ENCODE peak calls at places on chromosomes 7 and 10, in six cellular contexts. Z is hepatic stellate cell; H is HFFc6; P is CD8-positive, alpha-beta memory T cell; U is endothelial cell of umbilical vein; O is AG10803. D is an unnamed sample.

GRCh38 chr7:6536262-6536770 is 14.9 kb downstream of the GRID2IP start:
- DNase-seq in Z (no peak), H (no peak), P (no peak), U (no peak), O (no peak), D (no peak)

GRCh38 chr10:34681933-34682332 is 133.2 kb downstream of the PARD3 start:
- DNase-seq in Z (no peak), H (no peak), P (no peak), U (no peak), O (no peak), D (no peak)

GRCh38 chr7:156614434-156615264 is 25.9 kb upstream of the RNF32 start:
- DNase-seq in Z (no peak), H (no peak), P (no peak), U (no peak), O (no peak), D (no peak)

GRCh38 chr10:4266387-4267083 is 481.5 kb upstream of the KLF6 start:
- DNase-seq in Z (no peak), H (no peak), P (no peak), U (peak; percentile 49), O (peak; percentile 90), D (peak; percentile 80)

GRCh38 chr7:130273081-130273699 is 6.5 kb downstream of the CPA2 start:
- DNase-seq in Z (peak; percentile 32), H (no peak), P (no peak), U (peak; percentile 24), O (peak; percentile 28), D (no peak)

GRCh38 chr7:151233111-151233701 is 923 bp downstream of the CHPF2 start:
- DNase-seq in Z (peak; percentile 95), H (peak; percentile 85), P (peak; percentile 51), U (peak; percentile 86), O (peak; percentile 75), D (peak; percentile 92)

GRCh38 chr7:15687645-15688025 is 1.2 kb upstream of the MEOX2 start:
- DNase-seq in Z (no peak), H (no peak), P (no peak), U (peak; percentile 37), O (no peak), D (peak; percentile 79)

GRCh38 chr10:7300327-7300726 is 110.5 kb downstream of the SFMBT2 start:
- DNase-seq in Z (no peak), H (no peak), P (no peak), U (no peak), O (no peak), D (no peak)

GRCh38 chr7:4683043-4683883 is 1.2 kb downstream of the FOXK1 start:
- DNase-seq in Z (no peak), H (no peak), P (no peak), U (no peak), O (no peak), D (peak; percentile 21)

GRCh38 chr10:43905502-43906236 is 257.0 kb upstream of the ZNF32 start:
- DNase-seq in Z (peak; percentile 46), H (no peak), P (no peak), U (peak; percentile 11), O (peak; percentile 81), D (peak; percentile 41)

GRCh38 chr10:113618338-113618737 is 45.5 kb downstream of the NRAP start:
- DNase-seq in Z (no peak), H (no peak), P (no peak), U (no peak), O (no peak), D (no peak)

GRCh38 chr10:86707505-86707904 is 39.2 kb downstream of the LDB3 start:
- DNase-seq in Z (no peak), H (no peak), P (no peak), U (no peak), O (no peak), D (no peak)

GRCh38 chr7:56290548-56290947 is 174.3 kb upstream of the NUPR2 start:
- DNase-seq in Z (no peak), H (no peak), P (no peak), U (no peak), O (no peak), D (no peak)

GRCh38 chr7:18873674-18874341 is 243.6 kb downstream of the TWIST1 start:
- DNase-seq in Z (peak; percentile 4), H (peak; percentile 31), P (no peak), U (no peak), O (peak; percentile 69), D (no peak)

GRCh38 chr10:548212-548897 is 141.1 kb downstream of the DIP2C start:
- DNase-seq in Z (no peak), H (no peak), P (no peak), U (no peak), O (no peak), D (no peak)

GRCh38 chr7:30938435-30939316 is 25.1 kb upstream of the GHRHR start:
- DNase-seq in Z (peak; percentile 81), H (peak; percentile 59), P (peak; percentile 14), U (peak; percentile 78), O (peak; percentile 59), D (peak; percentile 89)

GRCh38 chr10:22599636-22600228 is 114.6 kb downstream of the PIP4K2A start:
- DNase-seq in Z (no peak), H (no peak), P (no peak), U (no peak), O (no peak), D (no peak)

GRCh38 chr7:116933465-116933864 is 19.8 kb upstream of the ST7 start:
- DNase-seq in Z (no peak), H (no peak), P (no peak), U (no peak), O (no peak), D (no peak)

GRCh38 chr10:48944171-48944570 is 4.5 kb upstream of the LRRC18 start:
- DNase-seq in Z (no peak), H (no peak), P (no peak), U (no peak), O (no peak), D (no peak)

GRCh38 chr7:27138987-27139334 is 4.5 kb downstream of the HOXA5 start:
- DNase-seq in Z (no peak), H (no peak), P (no peak), U (no peak), O (no peak), D (no peak)

GRCh38 chr10:24215193-24215592 is 6.3 kb downstream of the KIAA1217 start:
- DNase-seq in Z (no peak), H (no peak), P (no peak), U (no peak), O (no peak), D (no peak)

GRCh38 chr10:35306852-35307251 is 29.5 kb upstream of the CCNY start:
- DNase-seq in Z (no peak), H (no peak), P (no peak), U (no peak), O (peak; percentile 28), D (no peak)

GRCh38 chr10:84406592-84406991 is 78.2 kb downstream of the CCSER2 start:
- DNase-seq in Z (no peak), H (no peak), P (no peak), U (no peak), O (no peak), D (no peak)

GRCh38 chr7:129882531-129882930 is 70.2 kb downstream of the UBE2H start:
- DNase-seq in Z (peak; percentile 53), H (peak; percentile 63), P (no peak), U (no peak), O (peak; percentile 54), D (no peak)

GRCh38 chr7:139901411-139901810 is 72.3 kb downstream of the TBXAS1 start:
- DNase-seq in Z (no peak), H (no peak), P (no peak), U (no peak), O (no peak), D (no peak)

GRCh38 chr10:122740640-122741039 is 41.0 kb upstream of the C10orf120 start:
- DNase-seq in Z (no peak), H (no peak), P (no peak), U (no peak), O (no peak), D (peak; percentile 2)

GRCh38 chr10:102752934-102753664 is 9.4 kb downstream of the WBP1L start:
- DNase-seq in Z (peak; percentile 61), H (peak; percentile 70), P (no peak), U (peak; percentile 87), O (peak; percentile 88), D (peak; percentile 87)

GRCh38 chr10:62561151-62561550 is 187.0 kb downstream of the ZNF365 start:
- DNase-seq in Z (no peak), H (no peak), P (no peak), U (no peak), O (no peak), D (no peak)

GRCh38 chr10:14099885-14100284 is 230.8 kb downstream of the FRMD4A start:
- DNase-seq in Z (no peak), H (no peak), P (no peak), U (no peak), O (no peak), D (no peak)

GRCh38 chr10:78332013-78332412 is 298.4 kb downstream of the RPS24 start:
- DNase-seq in Z (no peak), H (no peak), P (no peak), U (no peak), O (peak; percentile 51), D (no peak)